ENCODE peak calls at places on chromosome X, in four cellular contexts. T is PC-3, R is epithelial cell of proximal tubule, W is pancreas. M is an unnamed sample.

GRCh38 chrX:150730719-150731118 is 37.5 kb downstream of the MTMR1 start:
- DNase-seq in T (no peak), R (no peak), W (no peak), M (peak; percentile 37)

GRCh38 chrX:129781134-129782014 is 1.6 kb downstream of the SASH3 start:
- DNase-seq in R (no peak), W (no peak), T (no peak), M (no peak)

GRCh38 chrX:43679778-43680177 is 23.7 kb downstream of the MAOA start:
- DNase-seq in R (no peak), T (peak; percentile 50), W (no peak), M (no peak)

GRCh38 chrX:118347131-118347530 is 1.2 kb downstream of the WDR44 start:
- DNase-seq in W (no peak), R (no peak), T (peak; percentile 47), M (peak; percentile 56)

GRCh38 chrX:22742174-22742573 is 257.6 kb upstream of the DDX53 start:
- DNase-seq in R (no peak), W (no peak), T (peak; percentile 11), M (peak; percentile 17)

GRCh38 chrX:103063918-103064434 is at the start of gene BEX1:
- DNase-seq in T (no peak), W (peak; percentile 75), R (no peak), M (peak; percentile 3)

GRCh38 chrX:125291124-125291523 is 28.5 kb upstream of the TEX13C start:
- DNase-seq in R (no peak), T (peak; percentile 36), W (no peak), M (no peak)

GRCh38 chrX:703466-704210 is 73.0 kb downstream of the SHOX start:
- DNase-seq in T (no peak), W (no peak), R (no peak), M (no peak)

GRCh38 chrX:51178352-51178751 is 154.3 kb upstream of the NUDT10 start:
- DNase-seq in T (no peak), W (no peak), R (no peak), M (no peak)

DNA sequence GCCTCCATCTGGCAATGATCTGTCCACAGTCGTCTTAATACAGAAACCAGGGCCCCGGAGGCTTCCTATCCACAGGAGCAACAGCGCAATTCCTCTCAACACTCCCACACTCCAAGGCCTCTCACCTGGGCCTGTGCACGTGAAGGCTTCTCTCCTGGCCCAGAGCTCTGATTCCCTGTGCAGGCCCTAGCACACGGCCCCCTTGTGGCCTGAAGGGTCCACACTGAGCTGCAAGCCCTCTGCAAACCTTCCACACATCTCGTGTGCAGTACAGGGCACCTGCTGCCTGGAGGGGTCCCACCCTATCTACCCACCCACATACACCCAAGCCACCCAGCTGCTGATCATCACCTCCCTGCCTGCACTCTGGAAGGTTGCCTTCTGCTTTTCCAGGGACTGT is 150.1 kb upstream of the NUDT10 start:
- DNase-seq in W (no peak), T (no peak), R (no peak), M (no peak)
- TF ChIP-seq CTCF in W (no peak), T (no peak), R (no peak), M (no peak)

DNA sequence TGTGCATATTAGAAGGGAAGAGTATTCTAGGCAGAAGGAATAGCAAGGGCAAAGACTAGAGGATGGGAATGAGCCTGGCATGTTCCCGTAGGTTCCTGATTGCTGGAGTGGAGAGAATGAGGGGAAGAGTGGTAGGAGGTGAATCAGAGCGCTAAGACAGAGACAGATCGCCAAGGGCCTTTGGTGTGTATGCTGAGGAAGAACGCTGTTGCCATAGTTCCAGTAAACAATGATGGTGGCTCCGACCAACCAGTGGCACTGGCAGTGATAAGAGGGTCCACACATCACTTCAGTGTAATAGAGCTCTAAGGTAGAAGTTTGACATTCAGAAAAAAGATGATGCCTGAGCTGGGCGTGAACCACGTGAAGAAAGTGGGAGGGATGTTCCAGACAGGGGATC is 966 bp downstream of the TBC1D25 start:
- DNase-seq in R (no peak), T (no peak), W (no peak), M (no peak)
- H3K4me3 ChIP-seq in R (peak overlapping the region; percentile 75), T (peak overlapping the region; percentile 84), W (no peak overlapping the region), M (peak overlapping the region; percentile 65)

GRCh38 chrX:38627683-38628082 is 66.3 kb downstream of the TSPAN7 start:
- DNase-seq in W (no peak), R (no peak), T (peak; percentile 57), M (peak; percentile 4)
- TF ChIP-seq CTCF in W (peak; percentile 37), R (peak; percentile 50), T (peak; percentile 75), M (peak; percentile 43)

GRCh38 chrX:15664487-15665444 is at the start of gene CLTRN:
- DNase-seq in T (peak; percentile 82), R (peak; percentile 39), W (no peak), M (no peak)
- H3K4me3 ChIP-seq in T (peak within 1 kb of the TSS; percentile 60), R (no peak within 1 kb of the TSS), W (no peak within 1 kb of the TSS), M (no peak within 1 kb of the TSS)

GRCh38 chrX:153687121-153688039 is at the start of gene SLC6A8:
- DNase-seq in R (no peak), W (peak; percentile 66), T (peak; percentile 61), M (peak; percentile 41)
- TF ChIP-seq CTCF in R (peak; percentile 40), W (peak; percentile 17), T (peak; percentile 41), M (peak; percentile 48)

GRCh38 chrX:2321411-2321810 is 179.4 kb downstream of the DHRSX start:
- DNase-seq in R (no peak), T (no peak), W (no peak), M (no peak)

GRCh38 chrX:2324116-2324515 is 176.7 kb downstream of the DHRSX start:
- DNase-seq in W (no peak), T (no peak), R (no peak), M (no peak)

GRCh38 chrX:2327423-2327822 is 173.4 kb downstream of the DHRSX start:
- DNase-seq in W (no peak), R (no peak), T (no peak), M (no peak)

GRCh38 chrX:2320580-2321327 is 180.0 kb downstream of the DHRSX start:
- DNase-seq in W (peak; percentile 15), R (peak; percentile 74), T (no peak), M (no peak)

GRCh38 chrX:2325076-2325784 is 175.5 kb downstream of the DHRSX start:
- DNase-seq in R (no peak), T (no peak), W (peak; percentile 84), M (peak; percentile 90)
- H3K4me3 ChIP-seq in R (peak overlapping the region; percentile 52), T (no peak overlapping the region), W (no peak overlapping the region), M (peak overlapping the region; percentile 51)

GRCh38 chrX:149010026-149010898 is 494.8 kb downstream of the IDS start:
- DNase-seq in R (no peak), W (peak; percentile 11), T (no peak), M (no peak)

GRCh38 chrX:149003863-149004660 is 501.0 kb downstream of the IDS start:
- DNase-seq in R (no peak), W (no peak), T (no peak), M (peak; percentile 7)

GRCh38 chrX:149006235-149006634 is 498.9 kb downstream of the IDS start:
- DNase-seq in R (no peak), W (no peak), T (no peak), M (no peak)

GRCh38 chrX:149002320-149002719 is 501.9 kb downstream of the AFF2 start:
- DNase-seq in T (no peak), R (no peak), W (no peak), M (no peak)

GRCh38 chrX:149004936-149005335 is 500.2 kb downstream of the IDS start:
- DNase-seq in R (no peak), T (no peak), W (no peak), M (no peak)
- TF ChIP-seq CTCF in R (no peak), T (no peak), W (no peak), M (no peak)

DNA sequence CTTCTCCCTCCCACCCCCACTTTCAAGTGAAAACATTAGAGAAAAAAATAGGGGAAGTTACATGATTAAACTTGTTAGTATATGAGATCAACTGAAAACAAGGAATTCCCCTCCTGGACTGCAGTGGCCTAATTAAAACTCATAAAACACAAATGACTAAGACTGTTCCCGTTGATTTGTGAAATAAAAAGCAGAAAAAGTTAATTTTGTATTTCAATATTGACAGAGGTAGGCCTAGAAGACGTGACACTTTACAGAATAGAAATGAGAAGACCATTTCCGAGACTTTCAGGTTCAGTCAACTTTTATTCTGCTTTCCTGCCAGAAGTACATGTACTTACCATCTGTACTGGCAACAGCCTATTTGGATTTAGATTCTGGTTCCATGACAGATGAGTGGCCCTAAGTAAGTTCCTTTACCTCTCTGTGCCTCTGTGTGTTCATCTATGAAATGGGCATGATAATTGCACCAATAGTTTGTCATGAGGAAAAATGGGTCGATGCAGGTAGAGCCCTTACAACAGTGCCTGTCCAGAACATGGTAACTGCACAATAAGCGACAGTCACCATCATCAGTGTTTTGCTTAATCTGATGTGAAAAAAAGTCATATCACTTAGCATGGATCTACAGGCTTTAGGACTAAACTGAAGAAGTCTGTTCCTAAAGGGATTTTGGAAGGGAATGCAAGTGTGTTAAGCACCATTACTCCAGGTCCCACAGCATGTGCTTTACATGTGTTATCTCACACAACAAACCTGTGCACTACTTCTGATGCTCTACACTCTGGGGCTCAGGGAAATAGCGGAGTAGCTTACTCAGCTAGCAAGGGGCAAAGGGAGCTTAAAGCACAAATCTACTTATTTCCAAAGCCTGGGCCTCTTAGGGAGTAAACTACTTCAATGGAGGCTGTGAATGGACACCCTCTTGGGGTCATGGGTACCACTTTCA is 562.3 kb upstream of the DIPK2B start:
- DNase-seq in T (peak; percentile 26), R (no peak), W (no peak), M (peak; percentile 38)
- H3K4me3 ChIP-seq in T (peak overlapping the region; percentile 50), R (no peak overlapping the region), W (no peak overlapping the region), M (no peak overlapping the region)

GRCh38 chrX:15254852-15255251 is 15.0 kb downstream of the ASB9 start:
- DNase-seq in T (peak; percentile 56), R (no peak), W (no peak), M (no peak)
- TF ChIP-seq CTCF in T (no peak), R (no peak), W (no peak), M (no peak)

DNA sequence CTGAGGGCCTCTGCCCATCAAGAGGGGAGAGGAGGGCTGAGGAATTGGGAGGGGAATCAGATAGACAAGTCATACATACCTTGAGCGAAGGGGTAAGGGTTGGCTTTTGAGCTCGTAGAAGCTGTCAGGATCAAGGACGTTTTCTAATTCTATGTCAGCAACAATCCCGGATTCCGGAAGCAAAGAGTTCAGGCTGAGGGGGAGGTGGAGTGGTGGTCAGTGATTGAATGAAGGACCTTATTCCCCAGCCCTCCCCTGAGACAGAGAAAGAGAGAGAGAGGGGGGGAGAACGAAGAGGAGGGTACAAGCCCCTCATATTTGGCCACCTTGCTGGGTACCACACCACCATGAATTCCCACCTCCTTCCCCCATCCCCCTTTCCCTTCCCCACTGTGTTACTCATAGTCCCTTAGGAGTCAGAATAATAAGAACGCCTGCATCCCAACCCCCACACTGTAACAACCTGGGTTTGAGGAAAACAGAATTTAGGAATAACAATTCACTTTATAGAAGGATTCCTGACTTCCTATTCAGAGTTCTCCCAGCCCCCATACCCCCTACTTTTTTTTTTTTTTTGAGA is 2.7 kb downstream of the TFE3 start:
- DNase-seq in R (no peak), T (peak; percentile 35), W (no peak), M (peak; percentile 4)
- H3K4me3 ChIP-seq in R (peak overlapping the region; percentile 75), T (peak overlapping the region; percentile 96), W (no peak overlapping the region), M (peak overlapping the region; percentile 68)